ENCODE peak calls at places on chromosomes 2 and 18, in four cellular contexts. T is A549, H is GM12878, I is HepG2. O is an unnamed sample.
A peak's percentile ranks its signal among the peaks of the same experiment; 100 is the strongest.

GRCh38 chr2:196546151-196546919 is 93.2 kb upstream of the CCDC150 start:
- DNase-seq in T (no peak), H (no peak), I (no peak), O (no peak)

GRCh38 chr18:11500153-11501122 is 109.0 kb upstream of the SLC35G4 start:
- DNase-seq in T (peak; percentile 77), H (peak; percentile 56), I (peak; percentile 98), O (no peak)

GRCh38 chr18:32815881-32816280 is 43.1 kb upstream of the KLHL14 start:
- DNase-seq in T (no peak), H (no peak), I (no peak), O (no peak)

GRCh38 chr2:208278549-208278948 is 12.5 kb downstream of the PIKFYVE start:
- DNase-seq in T (no peak), H (no peak), I (no peak), O (no peak)

GRCh38 chr2:70827388-70827787 is 7.0 kb upstream of the CLEC4F start:
- DNase-seq in T (no peak), H (no peak), I (no peak), O (no peak)

GRCh38 chr2:170298115-170298514 is 120.2 kb downstream of the MYO3B start:
- DNase-seq in T (no peak), H (peak; percentile 47), I (no peak), O (no peak)

GRCh38 chr18:38663270-38663669 is 1097.7 kb upstream of the CELF4 start:
- DNase-seq in T (no peak), H (no peak), I (no peak), O (no peak)

GRCh38 chr18:295756-296155 is 27.9 kb upstream of the THOC1 start:
- DNase-seq in T (no peak), H (no peak), I (no peak), O (no peak)

GRCh38 chr18:43578636-43579203 is 301.4 kb upstream of the SYT4 start:
- DNase-seq in T (no peak), H (no peak), I (no peak), O (no peak)

GRCh38 chr2:239164281-239164871 is 236.4 kb downstream of the HDAC4 start:
- DNase-seq in T (no peak), H (no peak), I (no peak), O (no peak)

GRCh38 chr18:45602926-45603325 is 12.3 kb upstream of the SLC14A2 start:
- DNase-seq in T (no peak), H (no peak), I (no peak), O (no peak)

GRCh38 chr2:239043326-239043725 is 195.4 kb downstream of the TWIST2 start:
- DNase-seq in T (no peak), H (no peak), I (no peak), O (no peak)

GRCh38 chr2:48092846-48093498 is 186.7 kb upstream of the FBXO11 start:
- DNase-seq in T (no peak), H (no peak), I (no peak), O (no peak)

GRCh38 chr2:107633580-107634147 is 193.0 kb upstream of the RGPD4 start:
- DNase-seq in T (no peak), H (no peak), I (no peak), O (no peak)

GRCh38 chr2:37781028-37781427 is 109.6 kb upstream of the CDC42EP3 start:
- DNase-seq in T (peak; percentile 39), H (no peak), I (no peak), O (no peak)

GRCh38 chr2:135202751-135203150 is 150.7 kb downstream of the RAB3GAP1 start:
- DNase-seq in T (no peak), H (no peak), I (no peak), O (no peak)

GRCh38 chr2:180596453-180596852 is 384.0 kb upstream of the UBE2E3 start:
- DNase-seq in T (no peak), H (no peak), I (no peak), O (no peak)

GRCh38 chr2:174233771-174234275 is 14.5 kb downstream of the OLA1 start:
- DNase-seq in T (no peak), H (no peak), I (peak; percentile 88), O (no peak)

GRCh38 chr2:174787485-174788205 is 23.4 kb upstream of the CHRNA1 start:
- DNase-seq in T (no peak), H (no peak), I (peak; percentile 45), O (peak; percentile 90)

GRCh38 chr18:12939161-12939560 is 8.7 kb upstream of the SEH1L start:
- DNase-seq in T (no peak), H (no peak), I (no peak), O (no peak)

GRCh38 chr2:70181363-70181956 is 9.4 kb downstream of the C2orf42 start:
- DNase-seq in T (no peak), H (peak; percentile 88), I (no peak), O (no peak)

GRCh38 chr2:86650188-86650587 is 26.5 kb upstream of the RNF103 start:
- DNase-seq in T (no peak), H (no peak), I (no peak), O (no peak)

GRCh38 chr2:241009601-241010530 is 11.4 kb downstream of the SNED1 start:
- DNase-seq in T (no peak), H (no peak), I (no peak), O (peak; percentile 79)
- TF ChIP-seq PBX3 in T (no peak), H (no peak), I (no peak), O (no peak)

DNA sequence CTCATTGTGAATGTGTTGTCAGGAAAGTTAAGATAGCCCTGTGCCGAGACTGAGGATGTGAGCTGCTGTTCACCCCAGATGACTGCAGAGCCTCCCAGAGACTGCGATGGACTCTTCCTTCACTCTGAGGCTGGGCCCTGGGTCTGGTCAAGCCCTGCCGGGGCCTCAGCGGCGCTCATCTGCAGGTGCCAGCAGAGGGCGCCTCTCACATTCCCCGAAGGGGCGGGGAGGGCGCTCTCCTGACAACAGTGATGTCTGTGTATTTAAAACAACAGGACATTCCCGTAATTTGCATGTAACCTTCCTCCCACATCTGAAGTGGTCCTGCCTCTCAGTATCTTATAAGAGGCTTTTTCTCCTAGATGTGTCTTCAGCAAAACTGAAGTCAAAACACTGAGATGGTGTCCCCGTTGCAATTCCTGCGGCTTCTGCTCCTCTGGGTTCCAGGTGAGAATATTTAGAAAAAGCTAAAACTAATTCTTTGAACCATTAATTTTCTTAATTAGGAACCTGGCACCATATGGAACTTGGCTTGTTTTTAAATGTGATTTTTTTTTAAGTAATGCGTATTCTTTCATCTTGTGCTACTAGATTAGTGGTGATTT is 1377.9 kb downstream of the RPIA start:
- DNase-seq in T (peak; percentile 26), H (no peak), I (peak; percentile 40), O (peak; percentile 55)
- TF ChIP-seq PBX3 in T (no peak), H (no peak), I (no peak), O (no peak)

GRCh38 chr2:46097714-46098480 is 199.3 kb upstream of the EPAS1 start:
- DNase-seq in T (peak; percentile 76), H (no peak), I (peak; percentile 40), O (no peak)
- TF ChIP-seq PBX3 in T (peak; percentile 73), H (no peak), I (no peak), O (peak; percentile 73)

DNA sequence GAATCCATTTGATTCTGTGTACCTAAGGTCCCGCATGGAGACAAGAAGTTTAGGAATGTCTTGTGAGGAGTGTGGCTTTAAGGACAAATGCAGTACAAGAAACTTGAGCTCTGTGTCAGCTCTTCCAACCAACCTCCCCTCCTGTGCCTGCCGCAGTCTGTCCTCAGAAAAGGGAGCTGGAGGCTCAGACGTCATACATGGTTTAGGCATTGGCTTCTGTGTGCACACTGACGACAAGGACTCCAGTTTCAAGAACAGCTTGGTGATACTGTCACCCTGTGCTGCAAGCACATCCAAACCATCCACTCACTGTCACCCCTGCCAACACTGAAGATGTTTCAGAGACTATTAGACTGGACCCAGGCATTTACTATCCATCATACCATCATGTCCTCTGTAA is 470.4 kb downstream of the IRS1 start:
- DNase-seq in T (no peak), H (no peak), I (no peak), O (no peak)
- TF ChIP-seq PBX3 in T (no peak), H (no peak), I (no peak), O (no peak)

GRCh38 chr2:232981767-232982360 is 31.2 kb downstream of the NGEF start:
- DNase-seq in T (no peak), H (no peak), I (peak; percentile 18), O (no peak)

GRCh38 chr2:232977438-232977971 is 35.6 kb downstream of the NGEF start:
- DNase-seq in T (no peak), H (no peak), I (no peak), O (no peak)

GRCh38 chr2:232980683-232981082 is 32.4 kb downstream of the NGEF start:
- DNase-seq in T (no peak), H (no peak), I (no peak), O (no peak)

GRCh38 chr2:232981356-232981755 is 31.7 kb downstream of the NGEF start:
- DNase-seq in T (no peak), H (no peak), I (no peak), O (no peak)

DNA sequence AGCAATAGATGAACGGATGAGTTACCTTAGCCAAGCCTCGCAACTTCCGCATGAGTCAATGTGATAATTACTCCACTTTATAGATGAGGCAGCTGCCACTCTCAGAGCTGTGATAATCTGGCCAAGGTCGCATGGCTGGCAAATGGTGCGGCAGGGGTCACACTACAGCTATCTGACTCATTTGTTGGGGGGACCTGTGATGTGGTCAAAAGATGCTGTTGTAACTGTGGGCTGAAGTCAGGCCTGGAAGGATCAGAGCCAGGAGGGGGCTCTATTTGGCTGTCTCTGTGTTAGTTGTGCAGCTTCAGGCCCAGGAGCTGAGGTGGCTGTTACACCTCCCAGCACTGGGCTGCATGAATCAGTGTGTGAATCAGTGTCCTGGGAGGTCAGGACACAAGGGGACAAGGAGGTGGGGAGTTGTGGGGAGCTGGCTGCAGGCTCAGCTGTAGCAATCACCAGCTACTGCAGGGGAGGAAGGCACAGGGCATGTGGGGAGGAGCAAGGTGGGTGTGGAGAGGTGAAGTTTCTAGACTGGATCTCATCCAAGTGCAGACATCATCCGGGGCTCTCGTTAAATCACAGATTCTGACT is 33.1 kb downstream of the NGEF start:
- DNase-seq in T (peak; percentile 79), H (no peak), I (peak; percentile 27), O (no peak)
- TF ChIP-seq PBX3 in T (peak; percentile 63), H (no peak), I (no peak), O (no peak)

DNA sequence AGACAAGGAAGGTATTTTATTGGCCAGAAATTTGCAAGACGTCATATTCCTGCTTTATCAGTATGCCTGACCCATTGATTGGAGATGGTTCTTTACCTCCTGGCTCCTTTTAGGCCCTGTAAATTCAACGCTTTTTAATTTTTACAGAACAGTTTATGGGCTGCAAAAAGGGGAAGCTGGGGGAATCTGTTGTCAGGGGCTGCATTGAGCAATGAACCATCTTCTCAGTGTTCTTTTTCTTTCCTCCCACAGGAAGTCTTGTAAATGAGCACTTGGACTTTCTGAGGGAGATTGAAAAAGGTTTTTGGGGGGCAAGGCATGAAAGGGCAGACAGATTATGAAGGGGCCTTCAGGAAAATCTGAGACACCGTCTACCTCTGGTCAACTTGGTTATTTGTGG is 503.6 kb upstream of the TNP1 start:
- DNase-seq in T (no peak), H (no peak), I (no peak), O (no peak)
- TF ChIP-seq PBX3 in T (no peak), H (no peak), I (no peak), O (no peak)